ENCODE peak calls at places on chromosome 19, in nine cellular contexts. D is IMR-90, B is body of pancreas, Z is lower lobe of right lung, H is tibial nerve, I is MM.1S, C is pancreas, W is fibroblast of lung, X is suprapubic skin. J is an unnamed sample.

GRCh38 chr19:18939922-18940775 is 868 bp downstream of the HOMER3 start:
- DNase-seq in Z (no peak), H (no peak), W (peak), C (no peak), I (no peak), X (no peak), B (peak), D (peak), J (no peak)

GRCh38 chr19:41297628-41298326 is 12.2 kb upstream of the CCDC97 start:
- DNase-seq in X (no peak), C (no peak), B (no peak), I (peak), Z (no peak), D (no peak), W (no peak), H (no peak), J (no peak)

GRCh38 chr19:42166336-42166735 is 34.1 kb upstream of the POU2F2 start:
- DNase-seq in D (no peak), Z (no peak), I (no peak), B (no peak), X (no peak), C (no peak), H (no peak), W (no peak), J (no peak)

GRCh38 chr19:29016926-29017760 is 195.8 kb downstream of the UQCRFS1 start:
- DNase-seq in Z (no peak), W (no peak), I (no peak), C (no peak), X (no peak), H (no peak), D (no peak), B (no peak), J (no peak)

GRCh38 chr19:40704491-40705361 is 12.0 kb downstream of the COQ8B start:
- DNase-seq in H (no peak), D (no peak), W (no peak), X (no peak), Z (no peak), I (no peak), B (no peak), C (no peak), J (no peak)

GRCh38 chr19:799076-799881 is 2.0 kb downstream of the PTBP1 start:
- DNase-seq in D (peak), X (no peak), C (peak), H (no peak), W (peak), Z (no peak), I (no peak), B (peak), J (no peak)

GRCh38 chr19:31348416-31349159 is 648 bp downstream of the TSHZ3 start:
- DNase-seq in W (peak), Z (peak), H (no peak), X (no peak), D (no peak), B (no peak), C (peak), I (no peak), J (no peak)

GRCh38 chr19:1813197-1813836 is 1.2 kb upstream of the ATP8B3 start:
- DNase-seq in B (no peak), D (no peak), I (no peak), C (no peak), H (no peak), W (no peak), X (no peak), Z (no peak), J (no peak)

GRCh38 chr19:41994994-41995958 is 1.2 kb upstream of the ATP1A3 start:
- DNase-seq in X (no peak), I (no peak), B (no peak), C (no peak), W (no peak), D (no peak), H (no peak), Z (no peak), J (no peak)

GRCh38 chr19:55459950-55460657 is 1.3 kb downstream of the ISOC2 start:
- DNase-seq in X (no peak), C (no peak), B (no peak), Z (no peak), D (peak), W (peak), I (no peak), H (no peak), J (no peak)

GRCh38 chr19:49939721-49940481 is 10.6 kb upstream of the NUP62 start:
- DNase-seq in D (no peak), C (no peak), H (no peak), I (no peak), Z (peak), B (no peak), W (no peak), X (no peak), J (no peak)

GRCh38 chr19:16051254-16052025 is 24.9 kb upstream of the TPM4 start:
- DNase-seq in D (no peak), B (no peak), C (no peak), W (peak), Z (peak), I (peak), H (no peak), X (no peak), J (no peak)

GRCh38 chr19:11384778-11385129 is 640 bp upstream of the EPOR start:
- DNase-seq in H (no peak), B (no peak), X (no peak), C (no peak), W (no peak), I (no peak), Z (no peak), D (no peak), J (no peak)

GRCh38 chr19:33797821-33798633 is 1.4 kb downstream of the KCTD15 start:
- DNase-seq in D (peak), I (no peak), B (peak), X (no peak), W (peak), H (no peak), C (peak), Z (no peak), J (no peak)

GRCh38 chr19:40609561-40610395 is 8.6 kb downstream of the LTBP4 start:
- DNase-seq in B (peak), I (peak), Z (peak), D (no peak), H (peak), X (peak), W (no peak), C (peak), J (no peak)

GRCh38 chr19:17424743-17425365 is 5.0 kb downstream of the MVB12A start:
- DNase-seq in I (no peak), X (no peak), B (no peak), W (no peak), D (peak), H (no peak), Z (no peak), C (no peak), J (no peak)

GRCh38 chr19:46495789-46496099 is at the start of gene PNMA8B:
- DNase-seq in I (peak), Z (peak), D (peak), C (peak), H (no peak), W (peak), B (peak), X (no peak), J (no peak)

GRCh38 chr19:1904385-1905070 is 671 bp upstream of the ADAT3 start:
- DNase-seq in X (no peak), W (no peak), H (no peak), Z (peak), C (no peak), I (peak), B (peak), D (no peak), J (no peak)

GRCh38 chr19:7833225-7834156 is 3.5 kb downstream of the EVI5L start:
- DNase-seq in I (no peak), X (no peak), W (peak), H (peak), D (peak), Z (peak), C (peak), B (peak), J (no peak)

GRCh38 chr19:56120371-56121179 is 520 bp downstream of the ZNF787 start:
- DNase-seq in X (peak), H (peak), B (peak), C (peak), W (peak), Z (peak), D (peak), I (peak), J (no peak)

GRCh38 chr19:35718345-35719041 is 690 bp downstream of the KMT2B start:
- DNase-seq in D (no peak), H (no peak), I (peak), B (peak), C (peak), W (no peak), X (peak), Z (peak), J (no peak)

GRCh38 chr19:49427855-49428546 is 2.8 kb downstream of the GFY start:
- DNase-seq in D (no peak), H (no peak), W (no peak), C (no peak), X (peak), Z (no peak), I (no peak), B (peak), J (no peak)

GRCh38 chr19:32018014-32018413 is 327.4 kb upstream of the ZNF507 start:
- DNase-seq in W (peak), X (no peak), Z (no peak), D (no peak), H (peak), C (no peak), I (no peak), B (no peak), J (no peak)

GRCh38 chr19:7831452-7831851 is 1.4 kb downstream of the EVI5L start:
- DNase-seq in X (no peak), W (peak), H (no peak), Z (no peak), I (no peak), C (no peak), B (no peak), D (peak), J (no peak)

GRCh38 chr19:3642987-3643386 is 16.4 kb upstream of the CACTIN start:
- DNase-seq in I (no peak), X (no peak), Z (no peak), C (peak), H (no peak), W (no peak), D (no peak), B (no peak), J (no peak)

GRCh38 chr19:41934849-41935374 is 6.7 kb upstream of the ERFL start:
- DNase-seq in Z (peak), D (peak), C (no peak), X (no peak), W (peak), I (peak), H (peak), B (peak), J (no peak)

GRCh38 chr19:20078696-20079095 is 896 bp downstream of the ZNF90 start:
- DNase-seq in X (no peak), B (peak), C (no peak), Z (peak), I (no peak), D (peak), H (no peak), W (peak), J (no peak)

GRCh38 chr19:3266092-3266693 is 41.7 kb downstream of the CELF5 start:
- DNase-seq in C (no peak), D (no peak), X (no peak), W (no peak), Z (no peak), H (no peak), I (no peak), B (no peak), J (no peak)

GRCh38 chr19:18279516-18280246 is 1.7 kb downstream of the JUND start:
- DNase-seq in B (peak), D (peak), H (peak), I (peak), W (peak), C (peak), Z (peak), X (peak), J (peak)

GRCh38 chr19:41311072-41311471 is 1.1 kb downstream of the CCDC97 start:
- DNase-seq in B (no peak), X (no peak), W (no peak), H (no peak), I (no peak), Z (no peak), D (no peak), C (no peak), J (no peak)

DNA sequence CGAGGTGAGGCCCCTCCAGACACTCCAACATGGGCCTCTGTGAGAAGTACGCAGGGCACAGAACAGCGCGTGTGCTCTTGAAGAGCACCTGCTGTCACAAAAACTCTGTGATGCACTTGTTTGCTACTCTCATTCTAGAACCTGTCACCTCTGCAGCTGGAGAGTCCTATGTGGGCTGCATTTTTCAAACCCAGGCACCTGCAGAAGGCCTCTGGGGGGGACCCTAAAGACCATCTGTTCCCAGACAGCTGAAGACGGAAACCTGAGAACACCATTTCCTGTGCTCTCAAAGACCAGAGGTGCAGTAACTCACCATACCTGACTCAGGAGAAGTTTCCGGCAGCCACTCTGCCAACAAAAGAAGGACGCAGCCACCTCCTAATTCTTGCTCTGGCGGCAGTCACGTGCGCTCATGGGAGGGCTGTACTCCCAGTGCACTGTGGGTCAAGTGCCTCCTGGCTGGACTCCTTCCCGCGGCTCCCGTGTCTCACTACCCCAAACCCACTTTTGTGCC is 28.1 kb downstream of the RANBP3 start:
- DNase-seq in H (no peak), B (peak), C (peak), W (no peak), I (peak), Z (peak), X (no peak), D (no peak), J (no peak)
- H3K4me3 ChIP-seq in H (no peak), B (no peak), C (no peak), W (no peak), I (peak), Z (no peak), X (no peak), D (no peak), J (no peak)

DNA sequence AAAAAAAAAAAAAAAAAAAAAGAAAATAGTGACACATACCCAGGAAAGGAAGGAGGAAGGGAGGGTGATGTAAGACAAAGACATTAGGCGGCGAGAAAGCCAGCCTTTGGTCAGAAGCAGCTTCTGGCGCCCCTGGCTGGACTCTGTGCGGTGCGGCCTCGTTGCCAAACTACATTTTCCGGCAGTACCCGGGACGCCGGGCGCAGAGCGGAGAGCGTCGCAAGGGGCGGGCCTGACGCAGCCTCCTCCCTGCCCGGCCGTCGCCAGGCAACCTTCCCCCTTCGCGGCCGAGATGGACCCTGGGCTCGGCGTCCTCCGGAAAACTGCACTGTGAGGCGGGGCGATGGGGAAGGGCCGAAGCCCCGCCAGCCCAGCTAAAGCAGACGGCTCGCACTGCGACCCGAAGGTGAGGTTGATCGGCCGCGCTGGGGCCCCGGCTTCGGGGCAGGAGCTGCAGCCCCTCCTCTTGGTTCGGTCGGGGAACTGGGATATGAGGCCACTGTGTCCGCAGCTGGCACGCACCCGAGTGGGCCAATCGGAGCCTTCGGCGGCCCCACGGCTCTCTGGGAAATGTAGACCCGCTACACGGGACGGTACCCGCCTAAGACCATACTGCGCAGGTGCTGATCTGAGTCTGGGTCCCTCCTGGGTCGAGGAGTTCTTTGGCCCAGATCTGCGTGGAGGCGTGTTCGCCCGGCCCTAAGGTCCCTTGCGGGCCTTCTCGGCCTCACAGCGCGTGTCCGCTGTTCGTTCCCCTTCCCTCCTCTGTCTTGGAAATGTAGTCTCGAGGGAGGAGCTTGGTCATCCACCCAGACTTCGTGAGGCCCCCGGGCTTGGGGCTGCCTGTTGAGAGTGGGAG is 2.3 kb upstream of the MZF1 start:
- DNase-seq in B (peak), C (peak), H (peak), Z (peak), W (peak), D (peak), X (peak), I (peak), J (peak)
- TF ChIP-seq CTCF in B (peak), C (no peak), H (no peak), Z (no peak), W (no peak), D (peak), X (no peak), I (peak), J (no peak)

DNA sequence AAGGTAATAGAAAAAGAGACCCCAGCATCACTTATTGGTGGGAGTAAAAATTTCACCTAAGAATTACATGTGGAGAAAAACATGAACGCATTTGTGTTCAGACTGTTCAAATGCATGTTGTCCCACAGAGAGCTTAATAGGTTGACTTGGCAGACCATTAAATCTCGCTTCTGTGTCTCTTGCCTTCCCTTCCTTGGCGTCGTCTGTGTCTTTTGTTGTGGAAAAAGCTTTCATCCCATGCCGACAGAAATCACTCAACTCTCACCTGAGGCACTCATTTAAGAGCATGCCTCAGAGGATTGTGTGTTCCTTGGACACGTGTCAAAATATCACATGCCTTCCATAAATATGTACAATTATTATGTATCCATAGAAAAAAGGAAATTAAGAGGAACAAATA is 24.4 kb upstream of the CACNA1A start:
- DNase-seq in W (no peak), Z (no peak), C (no peak), D (no peak), X (no peak), B (no peak), I (no peak), H (no peak), J (no peak)
- H3K4me3 ChIP-seq in W (no peak), Z (no peak), C (no peak), D (no peak), X (no peak), B (no peak), I (no peak), H (no peak), J (no peak)

GRCh38 chr19:9566729-9567128 is 17.6 kb downstream of the ZNF121 start:
- DNase-seq in B (no peak), C (no peak), D (no peak), H (no peak), I (no peak), Z (no peak), X (no peak), W (no peak), J (no peak)
- TF ChIP-seq CTCF in B (no peak), C (no peak), D (no peak), H (no peak), I (peak), Z (no peak), X (no peak), W (no peak), J (no peak)

DNA sequence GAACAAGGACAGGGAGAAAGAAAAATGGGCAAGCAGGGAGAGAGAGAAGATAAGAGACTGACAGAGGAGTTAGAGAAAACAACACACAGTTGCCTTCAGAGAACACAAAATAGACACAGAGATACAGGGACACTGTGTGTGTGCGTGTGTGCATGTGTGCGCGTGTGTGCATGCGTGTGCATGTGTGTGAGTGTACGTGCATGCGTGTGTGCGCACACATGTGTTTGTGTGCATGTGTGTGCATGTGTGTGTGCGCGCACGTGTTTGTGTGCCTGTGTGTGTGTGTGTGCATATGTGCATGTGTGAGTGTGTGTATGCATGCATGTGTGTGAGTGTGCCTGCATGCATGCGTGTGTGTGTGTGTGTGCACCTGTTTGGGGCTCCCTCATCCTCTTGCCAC is 5.9 kb upstream of the PLAUR start:
- DNase-seq in C (no peak), X (no peak), H (no peak), D (no peak), W (no peak), I (no peak), Z (no peak), B (no peak), J (no peak)
- H3K4me3 ChIP-seq in C (no peak), X (no peak), H (no peak), D (no peak), W (no peak), I (peak), Z (no peak), B (no peak), J (no peak)

J was measured in AG09309.